ENCODE peak calls at places on chromosomes 11 and 22, in four cellular contexts. P is IMR-90, X is H9, I is H1. J is an unnamed sample.

GRCh38 chr22:42648368-42649260 is 578 bp downstream of the CYB5R3 start:
- DNase-seq in I (no peak), P (no peak), X (no peak), J (peak; percentile 19)

GRCh38 chr22:19671316-19671715 is 43.0 kb upstream of the SEPTIN5 start:
- DNase-seq in P (no peak), I (no peak), X (no peak), J (no peak)

GRCh38 chr11:125343732-125344131 is 152.3 kb downstream of the FEZ1 start:
- DNase-seq in I (no peak), P (peak; percentile 49), X (no peak), J (peak; percentile 54)

GRCh38 chr11:65417702-65418430 is 4.7 kb upstream of the NEAT1 start:
- DNase-seq in I (peak; percentile 53), X (no peak), P (peak; percentile 28), J (peak; percentile 58)

GRCh38 chr11:102914238-102915043 is 39.7 kb upstream of the MMP12 start:
- DNase-seq in X (peak; percentile 62), I (peak; percentile 54), P (peak; percentile 56), J (peak; percentile 83)

GRCh38 chr22:45341503-45341902 is 31.8 kb downstream of the FAM118A start:
- DNase-seq in X (no peak), I (no peak), P (no peak), J (no peak)

GRCh38 chr11:133797542-133797941 is 47.8 kb downstream of the SPATA19 start:
- DNase-seq in P (no peak), I (no peak), X (peak; percentile 19), J (no peak)

GRCh38 chr11:122517403-122518379 is 137.8 kb upstream of the UBASH3B start:
- DNase-seq in X (no peak), I (no peak), P (no peak), J (peak; percentile 70)

GRCh38 chr11:91921974-91922373 is 302.6 kb upstream of the FAT3 start:
- DNase-seq in P (no peak), X (no peak), I (no peak), J (no peak)

GRCh38 chr11:85718991-85719807 is 33.2 kb upstream of the CCDC89 start:
- DNase-seq in P (peak; percentile 100), X (peak; percentile 63), I (peak; percentile 54), J (peak; percentile 97)

GRCh38 chr22:50627914-50628542 is at the start of gene ARSA:
- DNase-seq in P (peak; percentile 81), X (peak; percentile 86), I (peak; percentile 77), J (peak; percentile 86)

GRCh38 chr11:34624069-34624468 is 3.2 kb downstream of the EHF start:
- DNase-seq in X (no peak), I (no peak), P (no peak), J (no peak)

GRCh38 chr11:77407613-77408012 is 66.3 kb downstream of the PAK1 start:
- DNase-seq in P (peak; percentile 92), X (no peak), I (no peak), J (peak; percentile 37)

GRCh38 chr11:97893612-97894011 is 1127.1 kb upstream of the CNTN5 start:
- DNase-seq in X (no peak), I (no peak), P (no peak), J (no peak)

GRCh38 chr11:2269601-2270321 is 627 bp downstream of the ASCL2 start:
- DNase-seq in I (peak; percentile 76), P (peak; percentile 55), X (peak; percentile 82), J (peak; percentile 87)

GRCh38 chr11:99814021-99814420 is 793.3 kb downstream of the CNTN5 start:
- DNase-seq in X (no peak), P (no peak), I (no peak), J (no peak)

GRCh38 chr11:128294685-128295079 is 292.7 kb downstream of the ETS1 start:
- DNase-seq in I (no peak), X (no peak), P (peak; percentile 63), J (no peak)

GRCh38 chr11:79263001-79263400 is 177.8 kb downstream of the TENM4 start:
- DNase-seq in X (peak; percentile 36), I (no peak), P (peak; percentile 49), J (peak; percentile 74)

GRCh38 chr22:46598737-46599424 is 21.3 kb upstream of the GRAMD4 start:
- DNase-seq in I (no peak), X (no peak), P (peak; percentile 33), J (no peak)

GRCh38 chr11:64372802-64373597 is 14.0 kb downstream of the RPS6KA4 start:
- DNase-seq in P (no peak), X (peak; percentile 95), I (peak; percentile 62), J (peak; percentile 37)

GRCh38 chr22:50670914-50671538 is 1.6 kb upstream of the SHANK3 start:
- DNase-seq in I (no peak), X (no peak), P (no peak), J (no peak)

GRCh38 chr11:9600651-9601040 is 27.2 kb downstream of the WEE1 start:
- DNase-seq in I (peak; percentile 32), X (no peak), P (peak; percentile 53), J (peak; percentile 80)

GRCh38 chr11:75349540-75350116 is 1.8 kb downstream of the ARRB1 start:
- DNase-seq in I (no peak), X (peak; percentile 34), P (no peak), J (peak; percentile 88)

GRCh38 chr11:112789481-112789880 is 171.7 kb upstream of the NCAM1 start:
- DNase-seq in I (no peak), P (no peak), X (no peak), J (no peak)

GRCh38 chr11:45076761-45077160 is 69.7 kb upstream of the PRDM11 start:
- DNase-seq in P (no peak), X (no peak), I (no peak), J (no peak)

GRCh38 chr11:7516488-7516887 is 2.7 kb downstream of the PPFIBP2 start:
- DNase-seq in P (no peak), X (no peak), I (no peak), J (no peak)

GRCh38 chr11:46537121-46537520 is 56.7 kb downstream of the AMBRA1 start:
- DNase-seq in P (peak; percentile 28), X (no peak), I (no peak), J (peak; percentile 74)

GRCh38 chr22:50271519-50271970 is 1.4 kb upstream of the MAPK11 start:
- DNase-seq in X (peak; percentile 65), I (peak; percentile 88), P (peak; percentile 38), J (peak; percentile 77)

GRCh38 chr11:9397746-9398680 is 13.6 kb downstream of the IPO7 start:
- DNase-seq in I (no peak), P (no peak), X (no peak), J (no peak)

GRCh38 chr11:69335461-69336386 is 41.8 kb downstream of the MYEOV start:
- DNase-seq in P (no peak), I (no peak), X (peak; percentile 16), J (no peak)

GRCh38 chr11:131223198-131223975 is 147.0 kb upstream of the NTM start:
- DNase-seq in X (no peak), I (no peak), P (no peak), J (peak; percentile 89)

GRCh38 chr11:58625826-58626460 is 3.5 kb downstream of the CNTF start:
- DNase-seq in P (peak; percentile 87), X (no peak), I (no peak), J (no peak)

GRCh38 chr11:15672822-15673221 is 558.1 kb downstream of the INSC start:
- DNase-seq in P (no peak), X (no peak), I (no peak), J (no peak)

GRCh38 chr11:123100378-123101085 is 38.6 kb upstream of the HSPA8 start:
- DNase-seq in I (no peak), X (no peak), P (no peak), J (no peak)

GRCh38 chr11:64553554-64554201 is 37.3 kb upstream of the SLC22A12 start:
- DNase-seq in P (peak; percentile 22), X (peak; percentile 74), I (peak; percentile 92), J (peak; percentile 67)

GRCh38 chr22:37392929-37393328 is 34.4 kb downstream of the ELFN2 start:
- DNase-seq in X (no peak), P (no peak), I (no peak), J (no peak)
- H2BK5ac ChIP-seq in X (no peak overlapping the region), P (no peak overlapping the region), I (no peak overlapping the region), J (no peak overlapping the region)

GRCh38 chr22:31715157-31715778 is 34.7 kb downstream of the PRR14L start:
- DNase-seq in X (no peak), P (no peak), I (no peak), J (no peak)

GRCh38 chr22:31723699-31724098 is 26.2 kb downstream of the PRR14L start:
- DNase-seq in I (no peak), X (no peak), P (no peak), J (no peak)

DNA sequence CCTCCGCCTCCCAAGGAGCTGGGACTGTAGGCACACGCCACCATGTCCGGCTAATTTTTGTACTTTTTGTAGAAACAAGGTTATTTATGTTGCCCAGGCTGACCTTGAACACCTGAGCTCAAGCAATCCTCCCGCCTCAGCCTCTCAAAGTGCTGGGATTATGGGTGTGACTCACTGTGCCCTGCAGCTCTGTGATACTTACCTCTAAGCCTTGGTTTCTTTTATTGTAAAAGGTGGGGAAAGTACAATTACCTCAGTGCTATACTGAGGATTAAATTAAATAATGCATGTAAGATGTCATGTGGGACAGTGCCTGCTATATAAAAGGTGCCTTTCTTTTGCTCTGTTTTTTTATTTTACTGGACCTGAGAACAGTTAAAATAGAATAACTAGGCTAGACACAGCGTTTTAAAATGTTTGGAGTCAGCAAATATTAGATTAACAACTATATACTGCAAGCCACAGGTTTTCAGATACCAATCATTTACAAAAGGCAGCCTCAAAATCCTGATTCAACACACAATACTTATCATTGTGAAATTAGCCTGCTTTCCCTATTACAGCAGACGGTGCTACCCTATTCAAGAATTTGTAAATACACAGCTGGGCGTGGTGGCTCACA is 30.0 kb downstream of the PRR14L start:
- DNase-seq in P (no peak), X (no peak), I (no peak), J (no peak)
- H4K5ac ChIP-seq in P (no peak overlapping the region), X (no peak overlapping the region), I (no peak overlapping the region), J (no peak overlapping the region)

DNA sequence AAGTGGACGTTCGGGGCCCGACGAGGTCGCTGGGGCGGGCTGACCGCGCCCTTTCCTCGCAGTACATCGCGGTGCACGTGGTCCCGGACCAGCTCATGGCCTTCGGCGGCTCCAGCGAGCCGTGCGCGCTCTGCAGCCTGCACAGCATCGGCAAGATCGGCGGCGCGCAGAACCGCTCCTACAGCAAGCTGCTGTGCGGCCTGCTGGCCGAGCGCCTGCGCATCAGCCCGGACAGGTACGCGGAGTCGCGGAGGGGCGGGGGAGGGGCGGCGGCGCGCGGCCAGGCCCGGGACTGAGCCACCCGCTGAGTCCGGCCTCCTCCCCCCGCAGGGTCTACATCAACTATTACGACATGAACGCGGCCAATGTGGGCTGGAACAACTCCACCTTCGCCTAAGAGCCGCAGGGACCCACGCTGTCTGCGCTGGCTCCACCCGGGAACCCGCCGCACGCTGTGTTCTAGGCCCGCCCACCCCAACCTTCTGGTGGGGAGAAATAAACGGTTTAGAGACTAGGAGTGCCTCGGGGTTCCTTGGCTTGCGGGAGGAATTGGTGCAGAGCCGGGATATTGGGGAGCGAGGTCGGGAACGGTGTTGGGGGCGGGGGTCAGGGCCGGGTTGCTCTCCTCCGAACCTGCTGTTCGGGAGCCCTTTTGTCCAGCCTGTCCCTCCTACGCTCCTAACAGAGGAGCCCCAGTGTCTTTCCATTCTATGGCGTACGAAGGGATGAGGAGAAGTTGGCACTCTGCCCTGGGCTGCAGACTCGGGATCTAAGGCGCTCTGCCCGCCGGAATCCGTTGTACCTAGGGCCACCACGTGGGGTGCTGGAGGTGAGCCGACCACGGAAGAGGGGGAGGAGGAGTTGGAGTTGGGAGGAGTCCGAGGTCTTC is 771 bp downstream of the MIF start:
- DNase-seq in X (peak; percentile 82), P (peak; percentile 63), I (peak; percentile 83), J (peak; percentile 92)
- H2BK5ac ChIP-seq in X (no peak overlapping the region), P (peak overlapping the region; percentile 99), I (peak overlapping the region; percentile 97), J (peak overlapping the region; percentile 79)

DNA sequence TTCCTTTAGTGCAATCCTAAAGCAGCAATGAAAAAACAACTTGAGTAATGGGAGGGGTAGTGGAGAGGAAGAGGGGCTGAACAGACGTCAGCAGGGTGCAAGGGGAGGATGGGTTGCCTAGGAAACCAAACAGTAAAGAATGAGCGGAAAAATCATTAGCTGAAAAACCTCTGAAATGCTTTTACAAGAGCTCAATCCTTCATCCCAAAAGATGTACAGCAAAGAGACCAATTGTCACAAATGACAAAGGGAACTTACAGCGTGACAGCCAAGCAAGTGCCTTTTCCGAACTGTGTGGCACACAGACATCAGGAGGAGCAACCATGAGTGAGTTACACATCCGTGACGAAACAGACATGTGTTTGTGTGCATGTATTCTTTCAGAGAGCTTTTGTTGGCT is 104.6 kb downstream of the SIK3 start:
- DNase-seq in I (no peak), P (no peak), X (no peak), J (peak; percentile 69)
- H4K5ac ChIP-seq in I (no peak overlapping the region), P (no peak overlapping the region), X (no peak overlapping the region), J (no peak overlapping the region)